ENCODE peak calls at places on chromosome 2, in seven cellular contexts. P, D, Q, U, S, O and K are unnamed samples.

GRCh38 chr2:43305537-43305936 is 79.1 kb upstream of the ZFP36L2 start:
- DNase-seq in Q (no peak), U (no peak), D (peak), P (no peak), O (no peak), S (peak), K (no peak)

GRCh38 chr2:159285929-159286708 is at the start of gene WDSUB1:
- DNase-seq in U (peak), P (peak), O (no peak), Q (peak), S (peak), D (peak), K (peak)

GRCh38 chr2:137659616-137660015 is 304.7 kb upstream of the HNMT start:
- DNase-seq in U (no peak), P (no peak), Q (peak), S (no peak), D (peak), O (no peak), K (no peak)

GRCh38 chr2:219247678-219248642 is 2.7 kb downstream of the STK16 start:
- DNase-seq in D (peak), O (no peak), U (no peak), Q (peak), S (no peak), P (no peak), K (no peak)

GRCh38 chr2:96538487-96539214 is 2.1 kb downstream of the ARID5A start:
- DNase-seq in P (no peak), U (peak), D (peak), O (peak), Q (peak), S (peak), K (peak)

GRCh38 chr2:72118951-72119350 is 28.7 kb downstream of the CYP26B1 start:
- DNase-seq in Q (no peak), U (no peak), P (no peak), O (no peak), D (peak), S (no peak), K (no peak)

GRCh38 chr2:203675086-203675485 is 31.4 kb upstream of the CD28 start:
- DNase-seq in P (peak), O (no peak), S (no peak), Q (no peak), D (no peak), U (no peak), K (no peak)

GRCh38 chr2:53787911-53788289 is 1.1 kb downstream of the ERLEC1 start:
- DNase-seq in Q (no peak), O (no peak), P (no peak), D (no peak), S (no peak), U (no peak), K (no peak)

GRCh38 chr2:187875836-187876235 is 321.6 kb upstream of the TFPI start:
- DNase-seq in O (no peak), U (no peak), S (peak), P (peak), D (no peak), Q (no peak), K (no peak)

GRCh38 chr2:26764078-26764887 is at the start of gene SLC35F6:
- DNase-seq in O (no peak), Q (peak), S (peak), P (peak), U (peak), D (peak), K (peak)

GRCh38 chr2:61512768-61513398 is 25.3 kb downstream of the XPO1 start:
- DNase-seq in Q (peak), P (no peak), D (no peak), O (no peak), S (no peak), U (no peak), K (no peak)

GRCh38 chr2:175734679-175735078 is 267.4 kb downstream of the LNPK start:
- DNase-seq in U (no peak), Q (no peak), P (no peak), D (no peak), S (no peak), O (no peak), K (no peak)

GRCh38 chr2:10316336-10316735 is 13.6 kb downstream of the HPCAL1 start:
- DNase-seq in O (no peak), Q (no peak), U (no peak), S (no peak), P (peak), D (no peak), K (no peak)

GRCh38 chr2:174615951-174616436 is 18.4 kb upstream of the WIPF1 start:
- DNase-seq in Q (no peak), U (no peak), P (peak), D (no peak), S (no peak), O (no peak), K (no peak)

GRCh38 chr2:152532241-152532640 is 185.0 kb downstream of the PRPF40A start:
- DNase-seq in Q (no peak), O (no peak), U (no peak), S (peak), P (no peak), D (no peak), K (no peak)

GRCh38 chr2:73070651-73071451 is 661 bp downstream of the SFXN5 start:
- DNase-seq in Q (peak), S (peak), U (peak), P (peak), O (peak), D (peak), K (peak)

GRCh38 chr2:120323214-120323613 is 22.7 kb upstream of the INHBB start:
- DNase-seq in O (no peak), U (no peak), Q (no peak), S (no peak), P (peak), D (no peak), K (no peak)

GRCh38 chr2:157644776-157645175 is 16.1 kb upstream of the ACVR1C start:
- DNase-seq in Q (no peak), U (no peak), D (no peak), S (no peak), O (no peak), P (no peak), K (no peak)

GRCh38 chr2:236195726-236196125 is 27.5 kb upstream of the GBX2 start:
- DNase-seq in U (no peak), P (no peak), O (no peak), Q (no peak), S (no peak), D (no peak), K (no peak)

GRCh38 chr2:100893753-100894530 is 74.0 kb downstream of the NPAS2 start:
- DNase-seq in P (no peak), Q (peak), U (no peak), S (peak), D (peak), O (no peak), K (no peak)

GRCh38 chr2:127719301-127720218 is 18.3 kb downstream of the SFT2D3 start:
- DNase-seq in U (no peak), O (no peak), S (no peak), P (no peak), Q (no peak), D (no peak), K (no peak)

GRCh38 chr2:23532311-23533013 is 147.5 kb downstream of the KLHL29 start:
- DNase-seq in P (no peak), O (no peak), S (peak), D (no peak), U (no peak), Q (no peak), K (no peak)

GRCh38 chr2:2326053-2326452 is 5.0 kb downstream of the MYT1L start:
- DNase-seq in D (no peak), P (no peak), U (no peak), O (no peak), S (no peak), Q (no peak), K (no peak)

GRCh38 chr2:170815746-170816498 is 765 bp upstream of the GAD1 start:
- DNase-seq in O (no peak), S (peak), U (peak), P (peak), Q (peak), D (peak), K (peak)

GRCh38 chr2:36360063-36360462 is 4.5 kb downstream of the CRIM1 start:
- DNase-seq in O (no peak), D (peak), U (no peak), S (no peak), Q (no peak), P (no peak), K (no peak)

GRCh38 chr2:29066989-29067605 is 7.2 kb downstream of the PCARE start:
- DNase-seq in D (no peak), P (peak), U (no peak), Q (no peak), S (no peak), O (no peak), K (no peak)

GRCh38 chr2:191038241-191038725 is 24.3 kb upstream of the STAT1 start:
- DNase-seq in P (peak), S (peak), D (no peak), U (no peak), O (no peak), Q (no peak), K (no peak)

GRCh38 chr2:171272039-171272438 is 111.3 kb upstream of the TLK1 start:
- DNase-seq in U (no peak), S (peak), Q (peak), P (peak), D (peak), O (peak), K (no peak)

GRCh38 chr2:3312576-3313345 is 64.9 kb downstream of the EIPR1 start:
- DNase-seq in U (no peak), S (no peak), Q (no peak), P (no peak), O (no peak), D (no peak), K (no peak)

GRCh38 chr2:234060236-234060635 is 9.7 kb downstream of the SPP2 start:
- DNase-seq in O (no peak), P (no peak), D (no peak), S (no peak), U (no peak), Q (no peak), K (no peak)

GRCh38 chr2:95077521-95077807 is 44.1 kb downstream of the MRPS5 start:
- DNase-seq in Q (peak), P (no peak), U (no peak), O (no peak), S (no peak), D (no peak), K (no peak)

GRCh38 chr2:120660771-120661459 is 74.8 kb upstream of the GLI2 start:
- DNase-seq in S (no peak), O (no peak), U (peak), P (no peak), D (no peak), Q (no peak), K (no peak)

GRCh38 chr2:121260370-121261154 is 24.4 kb downstream of the TFCP2L1 start:
- DNase-seq in S (no peak), O (no peak), U (no peak), P (no peak), Q (no peak), D (no peak), K (no peak)

GRCh38 chr2:67945976-67946375 is 116.8 kb downstream of the C1D start:
- DNase-seq in Q (no peak), D (no peak), O (no peak), S (no peak), U (no peak), P (no peak), K (no peak)

GRCh38 chr2:46097714-46098480 is 199.3 kb upstream of the EPAS1 start:
- DNase-seq in D (peak), P (peak), U (no peak), Q (peak), O (no peak), S (peak), K (no peak)

GRCh38 chr2:51624995-51625394 is 593.1 kb upstream of the NRXN1 start:
- DNase-seq in Q (peak), O (no peak), U (no peak), S (peak), D (no peak), P (peak), K (no peak)

GRCh38 chr2:240310201-240310600 is 125.3 kb upstream of the GPC1 start:
- DNase-seq in Q (no peak), S (no peak), P (no peak), O (no peak), U (no peak), D (no peak), K (no peak)

DNA sequence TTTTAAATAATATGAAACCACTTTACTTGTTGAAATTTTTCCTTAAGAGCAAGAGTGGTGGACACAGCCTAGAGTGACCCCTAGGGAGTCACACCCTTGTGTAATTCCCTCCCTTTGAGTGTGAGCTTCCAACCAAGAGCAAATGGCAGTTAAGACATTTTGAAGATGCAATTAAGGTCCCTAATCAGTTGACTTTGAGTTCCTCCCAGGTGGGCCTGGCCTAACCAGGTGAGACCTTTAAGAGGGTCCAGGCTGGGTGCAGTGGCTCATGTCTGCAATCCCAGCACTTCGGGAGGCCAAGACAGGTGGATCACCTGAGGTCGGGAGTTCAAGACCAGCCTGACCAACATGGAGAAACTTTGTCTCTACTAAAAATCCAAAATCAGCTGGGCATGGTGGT is 143.5 kb upstream of the PID1 start:
- DNase-seq in D (no peak), S (no peak), P (no peak), Q (no peak), O (no peak), U (no peak), K (no peak)
- H2BK120ac ChIP-seq in D (no peak), S (no peak), P (no peak), Q (no peak), O (no peak), U (no peak), K (no peak)

GRCh38 chr2:238685327-238685709 is 162.6 kb upstream of the TWIST2 start:
- DNase-seq in P (no peak), S (no peak), U (no peak), O (no peak), D (no peak), Q (no peak), K (no peak)

GRCh38 chr2:238684362-238685326 is 163.2 kb upstream of the TWIST2 start:
- DNase-seq in Q (no peak), S (peak), U (no peak), D (peak), P (peak), O (no peak), K (no peak)

GRCh38 chr2:238688197-238689153 is 159.4 kb upstream of the TWIST2 start:
- DNase-seq in O (no peak), Q (no peak), D (peak), S (no peak), P (no peak), U (no peak), K (no peak)

GRCh38 chr2:238685713-238686112 is 162.2 kb upstream of the TWIST2 start:
- DNase-seq in S (no peak), Q (no peak), U (no peak), D (no peak), P (no peak), O (no peak), K (no peak)

GRCh38 chr2:238686223-238686622 is 161.7 kb upstream of the TWIST2 start:
- DNase-seq in Q (no peak), S (no peak), U (no peak), D (no peak), O (no peak), P (no peak), K (no peak)
- H3K4me2 ChIP-seq in Q (no peak), S (no peak), U (no peak), D (no peak), O (no peak), P (no peak), K (no peak)

DNA sequence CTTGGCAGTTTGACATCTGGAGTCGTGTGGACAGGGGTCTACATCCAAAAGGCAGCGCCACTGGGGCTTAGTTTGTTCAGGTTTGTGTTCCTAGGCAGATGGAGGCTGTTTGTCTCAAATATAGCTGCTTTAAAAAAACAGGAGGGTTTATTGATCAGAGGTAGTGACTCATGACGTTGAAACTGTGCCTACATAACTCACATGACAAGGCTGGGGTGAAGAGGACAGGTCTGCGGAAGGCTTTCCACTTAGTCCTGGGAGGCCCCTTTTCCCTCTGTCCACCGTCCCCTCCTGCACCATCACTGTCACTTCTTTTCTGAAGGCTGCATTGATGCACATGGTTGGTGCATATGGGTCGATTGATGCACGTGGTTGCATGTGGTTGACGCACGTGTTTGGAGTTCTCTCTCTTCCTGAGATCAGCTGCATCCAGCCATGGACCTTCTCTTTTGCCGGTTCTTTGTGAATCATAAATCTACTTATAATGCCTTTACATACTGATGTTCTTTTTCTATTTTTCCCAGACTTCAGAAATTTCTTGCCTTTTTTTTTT is 10.9 kb downstream of the SH3RF3 start:
- DNase-seq in D (no peak), S (peak), Q (no peak), O (no peak), U (no peak), P (no peak), K (no peak)
- H2BK120ac ChIP-seq in D (no peak), S (no peak), Q (no peak), O (no peak), U (no peak), P (no peak), K (no peak)

DNA sequence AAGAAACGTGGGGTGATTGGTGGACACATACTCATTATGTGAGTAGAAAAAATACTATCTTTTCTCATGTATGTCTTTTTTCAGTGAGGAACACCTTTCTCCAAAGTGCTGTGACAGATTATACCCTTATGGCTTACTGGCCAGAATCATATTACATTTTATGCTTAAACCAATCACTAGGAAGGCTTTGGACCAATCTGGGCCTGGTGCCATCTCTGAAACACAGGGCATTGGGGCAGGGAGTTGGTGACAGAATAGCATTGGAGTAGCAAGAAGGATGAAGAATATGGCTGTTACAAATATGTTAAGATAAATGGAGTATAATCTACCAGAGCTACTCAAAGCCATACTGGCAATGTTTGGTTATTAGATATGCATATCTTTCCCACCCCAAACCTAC is 10.2 kb downstream of the UGP2 start:
- DNase-seq in U (no peak), O (no peak), P (no peak), Q (no peak), S (no peak), D (no peak), K (no peak)
- H3K4me2 ChIP-seq in U (peak), O (peak), P (no peak), Q (no peak), S (no peak), D (no peak), K (no peak)

DNA sequence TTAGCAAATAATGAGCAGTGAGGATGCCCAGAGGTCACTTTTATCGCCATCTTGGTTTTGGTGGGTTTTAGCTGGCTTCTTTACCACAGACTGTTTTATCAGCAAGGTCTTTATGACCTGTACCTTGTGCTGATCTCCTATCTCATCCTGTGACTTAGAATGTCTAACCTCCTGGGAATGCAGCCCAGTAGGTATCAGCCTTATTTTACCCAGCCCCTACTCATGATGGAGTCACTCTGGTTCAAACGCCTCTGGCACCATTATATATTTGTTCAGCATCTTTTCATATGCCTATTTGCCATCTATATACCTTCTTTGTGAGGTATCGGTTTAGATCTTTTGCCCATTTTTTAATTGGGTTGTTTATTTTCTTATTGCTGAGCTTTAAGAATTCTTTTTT is 7.2 kb upstream of the CCNT2 start:
- DNase-seq in D (peak), S (no peak), P (no peak), O (no peak), U (no peak), Q (no peak), K (no peak)
- H2BK120ac ChIP-seq in D (no peak), S (no peak), P (no peak), O (no peak), U (no peak), Q (no peak), K (no peak)